ENCODE peak calls at places on chromosomes 13 and 19, in ten cellular contexts. X is body of pancreas; V is nucleus accumbens; L is NT2/D1; G is KG1; M is stimulated activated CD8-positive, alpha-beta memory T cell treated with anti-CD3 and anti-CD28 coated beads, Interleukin-12 subunit alpha, Interleukin-12 subunit beta, amount 100 ng/mL, for 1 hour; Z is stimulated activated CD4-positive, alpha-beta T cell treated with anti-CD3 and anti-CD28 coated beads, Interleukin-1b, Interleukin-23, amount 100 ng/mL, for 1 hour; H is ELR; C is germinal center; T is globus pallidus. Q is an unnamed sample.

GRCh38 chr13:39462456-39462855 is 140.5 kb downstream of the LHFPL6 start:
- DNase-seq in X (no peak), M (no peak), V (no peak), H (no peak), T (no peak), Z (no peak), L (no peak), C (no peak), G (no peak), Q (no peak)

GRCh38 chr13:67299731-67300130 is 69.6 kb upstream of the PCDH9 start:
- DNase-seq in L (no peak), Z (no peak), G (no peak), T (no peak), H (peak), X (no peak), C (no peak), V (no peak), M (no peak), Q (no peak)

GRCh38 chr19:49863254-49863934 is 4.0 kb downstream of the PNKP start:
- DNase-seq in L (no peak), M (no peak), X (no peak), H (no peak), C (no peak), T (no peak), V (no peak), Z (no peak), G (no peak), Q (no peak)

GRCh38 chr13:101390461-101390860 is 25.8 kb downstream of the NALCN start:
- DNase-seq in X (no peak), H (peak), G (no peak), T (no peak), V (no peak), L (no peak), C (no peak), Z (no peak), M (no peak), Q (no peak)

GRCh38 chr19:15740785-15741184 is 3.0 kb downstream of the OR10H3 start:
- DNase-seq in H (no peak), G (no peak), T (no peak), Z (no peak), C (no peak), M (no peak), L (no peak), V (no peak), X (no peak), Q (no peak)

GRCh38 chr19:45568732-45569131 is 15.9 kb downstream of the OPA3 start:
- DNase-seq in Z (no peak), G (no peak), L (no peak), M (no peak), T (no peak), X (no peak), C (no peak), H (peak), V (no peak), Q (no peak)

GRCh38 chr13:38979891-38980627 is 10.6 kb downstream of the STOML3 start:
- DNase-seq in T (peak), Z (no peak), C (no peak), L (no peak), V (peak), M (no peak), X (peak), H (no peak), G (no peak), Q (no peak)

GRCh38 chr13:38685974-38686571 is 804 bp upstream of the FREM2 start:
- DNase-seq in V (peak), M (no peak), G (no peak), C (no peak), T (peak), H (peak), L (peak), Z (no peak), X (peak), Q (peak)

GRCh38 chr13:55199132-55199531 is 1941.6 kb upstream of the PRR20A start:
- DNase-seq in G (no peak), L (no peak), V (no peak), T (no peak), H (no peak), C (no peak), M (no peak), X (no peak), Z (no peak), Q (no peak)

GRCh38 chr13:46134961-46135522 is 30.2 kb upstream of the CPB2 start:
- DNase-seq in Z (no peak), V (no peak), C (no peak), M (no peak), G (no peak), H (no peak), X (peak), L (no peak), T (no peak), Q (peak)

GRCh38 chr13:20923272-20923671 is 20.7 kb upstream of the XPO4 start:
- DNase-seq in G (no peak), L (no peak), H (no peak), X (no peak), M (no peak), Z (no peak), V (no peak), T (no peak), C (no peak), Q (no peak)

GRCh38 chr13:89204435-89204834 is 1533.3 kb downstream of the SLITRK5 start:
- DNase-seq in G (no peak), Z (no peak), L (no peak), H (no peak), C (no peak), T (no peak), M (no peak), X (no peak), V (no peak), Q (no peak)

GRCh38 chr19:45900661-45901431 is 1.6 kb downstream of the MYPOP start:
- DNase-seq in C (no peak), L (no peak), V (no peak), T (no peak), G (no peak), H (no peak), X (no peak), Z (no peak), M (no peak), Q (no peak)

GRCh38 chr19:47067215-47067847 is 18.9 kb upstream of the TMEM160 start:
- DNase-seq in L (no peak), Z (no peak), C (no peak), V (no peak), H (no peak), M (no peak), T (no peak), X (no peak), G (no peak), Q (no peak)

GRCh38 chr13:46894534-46894906 is 2.3 kb downstream of the HTR2A start:
- DNase-seq in L (no peak), Z (no peak), G (no peak), V (no peak), C (no peak), H (peak), T (no peak), M (no peak), X (no peak), Q (no peak)

GRCh38 chr19:33134571-33135041 is 2.7 kb downstream of the WDR88 start:
- DNase-seq in Z (peak), G (no peak), V (no peak), X (no peak), M (peak), C (no peak), H (no peak), T (no peak), L (no peak), Q (no peak)

GRCh38 chr13:28744091-28744536 is 25.3 kb upstream of the SLC46A3 start:
- DNase-seq in X (no peak), T (no peak), V (no peak), M (no peak), L (no peak), H (peak), G (no peak), Z (no peak), C (no peak), Q (no peak)

GRCh38 chr13:43054803-43055802 is 31.7 kb downstream of the DNAJC15 start:
- DNase-seq in C (no peak), V (no peak), M (no peak), X (peak), T (no peak), Z (no peak), H (peak), L (peak), G (no peak), Q (no peak)

GRCh38 chr13:41700790-41701310 is 243.5 kb downstream of the RGCC start:
- DNase-seq in T (no peak), X (peak), M (no peak), Z (no peak), L (no peak), V (no peak), H (no peak), C (no peak), G (no peak), Q (no peak)

GRCh38 chr19:2149980-2150793 is 1.2 kb downstream of the AP3D1 start:
- DNase-seq in L (no peak), M (no peak), G (no peak), T (no peak), C (no peak), Z (no peak), X (peak), H (peak), V (no peak), Q (no peak)

GRCh38 chr19:4089946-4090345 is 23.2 kb upstream of the ZBTB7A start:
- DNase-seq in G (no peak), M (no peak), X (no peak), H (no peak), Z (no peak), C (no peak), V (no peak), L (no peak), T (no peak), Q (no peak)

GRCh38 chr19:45047188-45047797 is 8.4 kb downstream of the CLASRP start:
- DNase-seq in V (no peak), M (no peak), C (peak), L (no peak), Z (no peak), T (no peak), X (no peak), G (peak), H (no peak), Q (no peak)

GRCh38 chr13:109500146-109500773 is 286.1 kb downstream of the IRS2 start:
- DNase-seq in H (no peak), Z (no peak), X (no peak), M (no peak), V (no peak), C (no peak), G (no peak), L (peak), T (no peak), Q (no peak)

GRCh38 chr19:19534556-19535265 is 3.4 kb upstream of the CILP2 start:
- DNase-seq in Z (no peak), H (no peak), M (no peak), L (no peak), X (no peak), C (no peak), V (no peak), G (no peak), T (no peak), Q (no peak)

GRCh38 chr19:2546128-2547032 is 70.5 kb downstream of the GADD45B start:
- DNase-seq in H (no peak), C (no peak), M (no peak), L (no peak), V (peak), Z (no peak), T (peak), G (no peak), X (peak), Q (no peak)

GRCh38 chr13:51768378-51768921 is 35.5 kb downstream of the DHRS12 start:
- DNase-seq in M (no peak), T (no peak), C (no peak), V (no peak), H (no peak), L (peak), G (no peak), X (no peak), Z (no peak), Q (no peak)

GRCh38 chr19:29293292-29293691 is 80.3 kb upstream of the UQCRFS1 start:
- DNase-seq in L (no peak), Z (no peak), X (no peak), G (no peak), C (no peak), H (no peak), T (no peak), V (no peak), M (no peak), Q (no peak)

GRCh38 chr19:46480409-46480808 is 9.0 kb upstream of the PNMA8A start:
- DNase-seq in G (no peak), M (no peak), V (no peak), Z (no peak), H (no peak), C (no peak), X (no peak), L (no peak), T (no peak), Q (no peak)

Q was measured in NCI-H1048.